ENCODE peak calls at places on chromosomes 5 and 9, in seven cellular contexts. E is HCT116, R is GM12878, S is H1, V is K562, I is HepG2, B is SK-N-SH. N is an unnamed sample.

GRCh38 chr5:115947260-115947659 is 15.0 kb upstream of the LVRN start:
- DNase-seq in E (no peak), R (no peak), I (no peak), B (no peak), S (no peak), V (no peak), N (no peak)

GRCh38 chr5:164202338-164202737 is 696.9 kb downstream of the MAT2B start:
- DNase-seq in S (no peak), I (no peak), V (no peak), R (no peak), E (no peak), B (no peak), N (no peak)

GRCh38 chr5:6604341-6604740 is 28.5 kb downstream of the NSUN2 start:
- DNase-seq in V (no peak), S (no peak), I (no peak), E (no peak), B (no peak), R (no peak), N (no peak)

GRCh38 chr9:122383992-122384461 is 13.2 kb downstream of the PTGS1 start:
- DNase-seq in E (no peak), V (no peak), B (no peak), S (no peak), R (no peak), I (no peak), N (no peak)

GRCh38 chr5:10987291-10987806 is 226.3 kb upstream of the DAP start:
- DNase-seq in V (no peak), E (no peak), B (no peak), R (no peak), I (no peak), S (no peak), N (no peak)

GRCh38 chr9:127283917-127284316 is 19.3 kb downstream of the GARNL3 start:
- DNase-seq in I (no peak), B (no peak), V (no peak), S (no peak), R (no peak), E (no peak), N (peak)

GRCh38 chr5:106140101-106140500 is 1530.6 kb downstream of the EFNA5 start:
- DNase-seq in E (no peak), S (no peak), V (no peak), B (no peak), R (no peak), I (no peak), N (no peak)

GRCh38 chr9:97802276-97802675 is 50.8 kb upstream of the FOXE1 start:
- DNase-seq in S (no peak), I (peak), B (no peak), E (peak), R (no peak), V (peak), N (no peak)

GRCh38 chr5:105789246-105789645 is 1881.5 kb downstream of the EFNA5 start:
- DNase-seq in R (no peak), E (no peak), B (no peak), V (no peak), I (no peak), S (no peak), N (no peak)

GRCh38 chr9:36995927-36996471 is 38.1 kb downstream of the PAX5 start:
- DNase-seq in S (peak), B (peak), I (peak), R (no peak), V (peak), E (peak), N (peak)

GRCh38 chr5:142303576-142303975 is 21.2 kb downstream of the SPRY4 start:
- DNase-seq in R (no peak), E (no peak), I (no peak), B (no peak), V (no peak), S (no peak), N (no peak)

GRCh38 chr5:64384761-64385160 is 121.1 kb upstream of the RGS7BP start:
- DNase-seq in E (peak), S (no peak), V (no peak), B (peak), R (no peak), I (peak), N (peak)

GRCh38 chr5:140556438-140556837 is 835 bp downstream of the SRA1 start:
- DNase-seq in R (no peak), I (no peak), S (no peak), V (no peak), B (peak), E (no peak), N (no peak)

GRCh38 chr9:35813434-35814105 is 1.3 kb downstream of the HINT2 start:
- DNase-seq in R (no peak), I (peak), V (peak), S (no peak), E (peak), B (peak), N (no peak)

GRCh38 chr9:28584542-28584941 is 1011.3 kb upstream of the C9orf72 start:
- DNase-seq in E (no peak), V (no peak), R (no peak), I (no peak), B (no peak), S (no peak), N (no peak)

GRCh38 chr5:33969572-33970452 is 14.7 kb downstream of the SLC45A2 start:
- DNase-seq in I (peak), E (peak), V (no peak), S (no peak), R (peak), B (peak), N (peak)

GRCh38 chr9:137411670-137412380 is 11.1 kb downstream of the EXD3 start:
- DNase-seq in I (no peak), B (no peak), R (peak), S (no peak), E (peak), V (peak), N (peak)

DNA sequence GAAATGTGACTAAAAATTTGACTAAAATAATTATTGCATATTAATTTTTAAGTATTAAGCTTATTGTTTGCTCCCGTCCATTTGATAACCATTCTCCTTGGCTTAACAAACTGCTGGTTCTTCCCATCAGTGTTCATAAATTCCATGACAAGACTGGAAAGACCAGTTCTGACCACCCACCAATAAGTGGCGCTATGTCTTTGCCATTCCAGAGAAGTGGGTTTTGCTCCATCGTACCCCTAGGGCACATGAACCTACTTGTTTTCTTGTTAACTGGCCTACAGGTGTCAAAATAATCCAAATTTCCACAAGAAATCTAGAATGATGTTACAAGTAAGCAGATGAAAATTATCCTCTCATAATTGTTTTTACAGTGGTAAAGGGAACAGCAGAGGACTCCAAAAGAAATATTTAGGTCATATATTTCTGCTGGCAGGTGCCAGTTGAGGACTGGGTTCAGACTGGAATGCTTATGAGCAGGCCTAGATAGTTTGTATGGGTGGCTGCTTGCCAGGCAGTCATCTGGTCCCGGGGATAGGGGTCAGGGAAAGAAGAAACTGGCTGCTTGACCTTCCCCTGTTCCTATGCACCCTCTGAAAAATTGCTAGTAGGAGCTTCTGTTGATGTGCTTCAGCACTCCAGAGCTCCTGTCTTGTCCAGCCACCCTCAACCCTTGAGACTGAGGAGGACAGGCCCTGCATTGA is 283.1 kb upstream of the ADAMTSL1 start:
- DNase-seq in B (no peak), S (no peak), E (no peak), V (no peak), I (no peak), R (no peak), N (no peak)
- TF ChIP-seq JUND in B (no peak), S (no peak), E (no peak), V (no peak), I (no peak), R (no peak), N (no peak)

GRCh38 chr5:173953528-173954090 is 35.4 kb upstream of the C5orf47 start:
- DNase-seq in V (no peak), S (no peak), B (no peak), R (no peak), E (no peak), I (peak), N (peak)

GRCh38 chr5:173950829-173951228 is 38.1 kb upstream of the C5orf47 start:
- DNase-seq in B (no peak), I (no peak), E (no peak), S (no peak), V (no peak), R (no peak), N (no peak)

GRCh38 chr5:173954671-173955605 is 34.0 kb upstream of the C5orf47 start:
- DNase-seq in B (no peak), I (no peak), V (no peak), E (no peak), S (no peak), R (no peak), N (no peak)
- TF ChIP-seq JUND in B (no peak), I (no peak), V (no peak), E (no peak), S (no peak), R (no peak), N (no peak)

DNA sequence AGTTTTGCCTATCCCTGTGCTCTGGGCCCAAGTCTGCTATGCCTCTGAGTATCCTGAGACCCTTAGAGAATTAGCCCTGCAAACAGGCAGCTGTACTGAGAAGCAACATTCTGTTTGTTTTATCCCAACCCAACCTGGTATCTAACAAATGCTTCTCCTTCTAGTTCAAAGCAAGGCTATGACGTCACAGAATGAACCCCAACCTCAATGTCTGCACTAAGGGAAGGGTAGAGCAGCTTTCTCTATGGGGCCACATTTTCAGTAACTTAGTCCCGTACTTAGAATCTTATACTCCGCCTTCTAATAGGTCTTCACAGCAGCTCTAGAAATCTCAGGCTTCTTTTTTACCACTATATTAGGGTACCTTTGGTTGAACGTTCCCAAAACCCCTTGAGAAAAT is 169.6 kb downstream of the TSSK1B start:
- DNase-seq in R (no peak), S (no peak), E (no peak), I (no peak), V (no peak), B (no peak), N (no peak)
- TF ChIP-seq JUND in R (no peak), S (no peak), E (no peak), I (no peak), V (no peak), B (no peak), N (no peak)

DNA sequence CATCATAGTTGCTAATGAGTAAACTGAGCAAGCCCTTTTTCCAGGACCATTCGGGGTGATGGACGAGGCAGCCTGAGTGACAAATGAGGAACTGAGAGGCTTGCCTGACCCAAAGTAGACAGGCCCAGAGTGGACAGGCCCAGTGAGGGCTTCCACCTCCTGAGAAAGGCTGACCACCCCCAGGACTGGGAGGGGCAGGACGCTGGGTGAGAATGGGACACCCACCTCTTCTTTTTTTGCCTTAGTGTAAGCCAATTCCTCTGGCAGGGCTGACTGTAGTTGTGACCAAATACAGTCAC is 68.3 kb downstream of the MACROH2A1 start:
- DNase-seq in S (no peak), I (no peak), R (no peak), E (no peak), V (no peak), B (no peak), N (no peak)
- TF ChIP-seq JUND in S (no peak), I (no peak), R (no peak), E (no peak), V (no peak), B (no peak), N (no peak)

DNA sequence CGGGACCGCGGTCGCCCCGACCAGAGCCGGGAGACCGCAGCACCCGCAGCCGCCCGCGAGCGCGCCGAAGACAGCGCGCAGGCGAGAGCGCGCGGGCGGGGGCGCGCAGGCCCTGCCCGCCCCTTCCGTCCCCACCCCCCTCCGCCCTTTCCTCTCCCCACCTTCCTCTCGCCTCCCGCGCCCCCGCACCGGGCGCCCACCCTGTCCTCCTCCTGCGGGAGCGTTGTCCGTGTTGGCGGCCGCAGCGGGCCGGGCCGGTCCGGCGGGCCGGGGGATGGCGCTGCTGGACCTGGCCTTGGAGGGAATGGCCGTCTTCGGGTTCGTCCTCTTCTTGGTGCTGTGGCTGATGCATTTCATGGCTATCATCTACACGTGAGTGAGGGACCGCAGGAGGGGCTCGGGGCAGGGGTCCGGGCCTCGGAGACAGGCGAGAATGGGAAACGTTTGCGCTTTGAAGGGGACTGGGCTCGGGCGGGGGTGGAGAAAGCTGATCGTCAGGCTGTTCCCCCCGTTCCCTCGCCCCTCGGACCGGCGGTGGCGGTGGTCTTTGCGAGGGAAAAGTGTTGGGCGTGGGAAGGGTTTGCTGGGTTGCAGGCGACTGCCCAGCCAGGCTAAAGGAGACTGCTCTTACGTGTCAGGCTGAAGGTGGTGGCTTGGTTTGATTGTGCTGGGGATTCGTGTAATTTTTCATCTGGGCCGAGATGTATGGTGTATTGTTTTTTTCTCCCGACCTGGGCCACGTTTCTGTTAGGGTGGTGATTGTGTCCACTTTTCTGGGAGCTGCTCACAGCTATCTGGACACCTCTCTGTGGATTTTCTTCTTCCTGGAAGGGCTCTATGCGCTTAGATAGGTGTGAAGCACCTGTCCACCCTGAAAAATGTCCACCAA is 572 bp downstream of the UGCG start:
- DNase-seq in R (no peak), S (no peak), E (no peak), I (peak), V (peak), B (peak), N (no peak)
- TF ChIP-seq JUND in R (no peak), S (no peak), E (no peak), I (no peak), V (no peak), B (no peak), N (no peak)

DNA sequence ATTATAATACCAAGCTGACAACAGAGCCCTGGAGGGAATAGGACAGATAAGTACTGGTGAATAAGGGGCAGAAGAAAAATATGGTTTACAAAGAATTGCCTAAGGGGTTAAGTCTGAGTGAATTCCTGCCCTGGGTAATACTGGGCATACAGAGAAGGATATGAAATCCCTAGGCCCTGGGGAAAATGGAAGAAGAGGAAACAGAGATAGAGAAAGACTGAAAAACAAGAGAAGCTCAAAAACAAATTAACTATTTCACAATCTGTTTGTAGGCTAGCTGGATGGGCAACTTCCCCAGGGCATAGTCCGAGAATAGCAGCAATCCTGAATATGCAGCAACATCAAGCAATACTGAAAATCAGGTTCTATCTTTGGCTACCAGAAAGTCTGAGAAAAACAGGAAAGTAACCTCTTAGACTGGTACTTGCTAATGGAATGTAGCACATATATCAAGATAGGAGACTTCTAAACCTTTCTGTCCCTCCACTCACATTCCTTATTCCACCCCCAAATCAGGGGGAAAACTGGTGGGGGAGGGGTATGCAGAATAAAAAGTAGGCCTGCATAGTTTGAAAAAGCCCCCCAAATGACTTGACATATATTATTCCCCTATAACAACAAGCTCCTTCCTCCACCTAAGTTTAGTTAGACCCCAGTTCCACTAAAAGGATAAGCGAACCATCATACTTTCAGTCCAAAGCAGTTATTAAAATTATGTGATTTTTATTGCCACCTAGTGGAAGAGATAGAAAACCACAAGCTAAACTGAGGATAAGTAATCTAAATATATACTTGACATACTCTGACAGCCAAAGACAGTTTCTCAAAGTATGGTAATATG is 20.6 kb downstream of the SLC38A9 start:
- DNase-seq in I (peak), S (no peak), V (peak), R (no peak), B (peak), E (peak), N (peak)
- TF ChIP-seq JUND in I (no peak), S (no peak), V (no peak), R (no peak), B (no peak), E (no peak), N (no peak)

GRCh38 chr5:169717298-169717697 is 80.2 kb downstream of the DOCK2 start:
- DNase-seq in R (no peak), V (no peak), S (no peak), I (no peak), B (no peak), E (no peak), N (no peak)
- TF ChIP-seq JUND in R (no peak), V (no peak), S (no peak), I (no peak), B (no peak), E (no peak), N (no peak)

GRCh38 chr9:133090752-133091325 is 29.1 kb downstream of the CEL start:
- DNase-seq in E (no peak), V (no peak), R (no peak), S (no peak), B (no peak), I (no peak), N (no peak)
- TF ChIP-seq JUND in E (no peak), V (no peak), R (no peak), S (no peak), B (no peak), I (no peak), N (no peak)

N was measured in T47D.